ENCODE peak calls at places on chromosomes 4 and X, in seven cellular contexts. X, Q, D, B, U, E and N are unnamed samples.
A peak's percentile ranks its signal among the peaks of the same experiment; 100 is the strongest.

GRCh38 chr4:2303121-2303685 is 41.3 kb upstream of the MXD4 start:
- DNase-seq in X (no peak), B (no peak), Q (no peak), U (no peak), E (no peak), D (no peak), N (peak; percentile 35)

GRCh38 chr4:111631157-111631999 is 513.9 kb upstream of the FAM241A start:
- DNase-seq in U (no peak), D (peak; percentile 32), E (no peak), Q (no peak), X (peak; percentile 11), B (no peak), N (no peak)

GRCh38 chrX:36684053-36684452 is 324.1 kb upstream of the FAM47C start:
- DNase-seq in U (no peak), X (no peak), E (no peak), B (no peak), D (peak; percentile 1), Q (no peak), N (no peak)

GRCh38 chr4:16942491-16942890 is 44.0 kb upstream of the LDB2 start:
- DNase-seq in D (no peak), E (no peak), U (no peak), X (no peak), Q (no peak), B (no peak), N (no peak)

GRCh38 chr4:15410750-15411149 is 17.1 kb upstream of the C1QTNF7 start:
- DNase-seq in U (no peak), X (no peak), D (no peak), Q (no peak), B (no peak), E (no peak), N (no peak)

GRCh38 chr4:187663076-187663475 is 332.5 kb upstream of the ZFP42 start:
- DNase-seq in Q (no peak), U (no peak), B (no peak), E (no peak), D (no peak), X (peak; percentile 22), N (no peak)

GRCh38 chrX:136046295-136046894 is 61.2 kb downstream of the SLC9A6 start:
- DNase-seq in U (no peak), E (no peak), B (no peak), Q (no peak), D (no peak), X (no peak), N (no peak)

GRCh38 chr4:37383579-37384229 is 139.2 kb downstream of the NWD2 start:
- DNase-seq in X (peak; percentile 68), Q (no peak), U (no peak), D (peak; percentile 72), E (peak; percentile 52), B (no peak), N (no peak)

GRCh38 chrX:25124391-25124790 is 108.6 kb upstream of the ARX start:
- DNase-seq in X (no peak), D (no peak), Q (no peak), U (no peak), B (no peak), E (no peak), N (no peak)

GRCh38 chrX:131728295-131729145 is 184.6 kb downstream of the OR13H1 start:
- DNase-seq in D (no peak), X (no peak), U (no peak), Q (peak; percentile 79), B (no peak), E (no peak), N (no peak)

GRCh38 chr4:123832173-123833026 is 435.8 kb downstream of the SPRY1 start:
- DNase-seq in Q (peak; percentile 95), D (no peak), X (peak; percentile 100), E (no peak), B (no peak), U (peak; percentile 99), N (no peak)

GRCh38 chr4:186936496-186937375 is 213.1 kb upstream of the FAT1 start:
- DNase-seq in U (peak; percentile 61), B (no peak), X (peak; percentile 86), Q (peak; percentile 36), D (no peak), E (no peak), N (no peak)

GRCh38 chr4:51894246-51894645 is 51.3 kb downstream of the DCUN1D4 start:
- DNase-seq in U (no peak), B (no peak), Q (no peak), E (no peak), X (peak; percentile 13), D (no peak), N (no peak)

GRCh38 chr4:185222598-185222997 is 13.2 kb downstream of the SNX25 start:
- DNase-seq in U (no peak), E (no peak), X (peak; percentile 64), B (no peak), Q (no peak), D (no peak), N (no peak)

GRCh38 chr4:84563002-84563401 is 19.9 kb upstream of the CDS1 start:
- DNase-seq in D (no peak), E (no peak), U (no peak), B (no peak), X (peak; percentile 39), Q (no peak), N (no peak)

GRCh38 chr4:84569009-84569408 is 13.9 kb upstream of the CDS1 start:
- DNase-seq in D (no peak), Q (no peak), B (no peak), X (no peak), E (no peak), U (no peak), N (no peak)

GRCh38 chr4:84562156-84562555 is 20.8 kb upstream of the CDS1 start:
- DNase-seq in U (no peak), E (no peak), X (no peak), Q (no peak), B (no peak), D (no peak), N (no peak)

GRCh38 chr4:84568496-84568895 is 14.4 kb upstream of the CDS1 start:
- DNase-seq in E (no peak), X (no peak), B (no peak), D (no peak), U (no peak), Q (no peak), N (no peak)

GRCh38 chr4:84565951-84566350 is 17.0 kb upstream of the CDS1 start:
- DNase-seq in E (no peak), U (no peak), Q (no peak), D (no peak), X (no peak), B (no peak), N (no peak)
- TF ChIP-seq CTCF in E (no peak), U (no peak), Q (no peak), D (no peak), X (no peak), B (no peak), N (no peak)

DNA sequence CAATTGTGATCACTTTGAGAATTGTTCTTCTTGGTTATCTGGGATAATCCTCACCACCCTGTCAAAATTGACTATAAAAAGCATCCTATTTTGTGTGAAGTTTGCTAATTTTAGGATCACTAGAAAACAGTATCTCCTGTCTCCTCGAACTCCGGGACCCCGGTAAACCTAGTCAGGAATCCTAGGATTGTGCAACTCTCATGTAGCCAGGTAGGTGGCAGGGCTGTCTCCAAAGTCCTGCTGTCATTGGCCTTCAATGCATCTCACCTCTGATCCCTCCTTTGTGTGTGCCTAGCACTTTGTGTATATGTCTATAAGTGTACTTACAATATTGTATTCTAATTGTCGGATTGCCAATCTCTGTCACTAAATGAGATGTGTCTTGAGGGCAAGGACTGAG is 1564.8 kb downstream of the RPA4 start:
- DNase-seq in X (no peak), Q (no peak), B (no peak), U (no peak), E (no peak), D (no peak), N (no peak)
- TF ChIP-seq CTCF in X (no peak), Q (no peak), B (no peak), U (no peak), E (no peak), D (no peak), N (no peak)

GRCh38 chrX:43679778-43680177 is 23.7 kb downstream of the MAOA start:
- DNase-seq in B (no peak), Q (no peak), X (no peak), E (no peak), U (no peak), D (no peak), N (no peak)
- TF ChIP-seq CTCF in B (no peak), Q (no peak), X (no peak), E (no peak), U (no peak), D (no peak), N (no peak)

DNA sequence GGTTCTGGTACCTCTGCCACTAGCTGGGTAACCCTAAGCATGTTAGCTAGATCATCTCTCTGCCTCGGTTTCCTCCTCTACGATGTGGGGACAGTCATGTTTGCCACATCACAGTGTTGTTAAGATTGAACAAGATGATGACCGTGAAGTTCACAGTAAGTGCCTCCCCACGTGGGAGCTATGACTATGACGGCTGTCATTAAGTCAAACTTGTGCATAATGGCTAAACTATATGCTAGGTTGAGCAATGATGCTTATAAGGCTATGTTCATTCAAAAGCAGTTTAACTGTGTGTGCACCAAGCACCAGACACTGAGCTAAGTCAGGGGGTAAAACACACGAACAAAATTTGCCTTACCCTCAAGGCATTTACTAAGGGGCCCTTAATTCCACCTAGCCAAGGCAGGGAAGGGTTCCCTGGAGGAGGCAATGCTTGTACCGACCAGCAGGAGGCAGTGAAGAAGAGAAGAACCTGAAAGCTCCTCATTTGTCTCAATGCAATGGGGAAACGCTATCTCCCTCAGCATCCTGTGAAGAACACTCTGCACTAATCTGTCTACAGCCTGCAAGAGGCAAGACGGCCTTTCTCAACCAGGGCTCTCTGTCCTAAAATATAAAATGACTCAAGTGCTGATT is 52.9 kb downstream of the MAP7D2 start:
- DNase-seq in B (no peak), Q (no peak), U (no peak), E (no peak), D (no peak), X (no peak), N (no peak)
- TF ChIP-seq CTCF in B (no peak), Q (peak; percentile 15), U (no peak), E (peak; percentile 29), D (peak; percentile 35), X (peak; percentile 28), N (no peak)

GRCh38 chrX:129158505-129158904 is 364.8 kb downstream of the SMARCA1 start:
- DNase-seq in D (no peak), E (no peak), Q (no peak), U (no peak), X (no peak), B (no peak), N (no peak)
- TF ChIP-seq CTCF in D (no peak), E (no peak), Q (no peak), U (no peak), X (no peak), B (no peak), N (no peak)